ENCODE peak calls at places on chromosomes 16 and 17, in eight cellular contexts. W, U, O, Q, I, G, B and S are unnamed samples.
A peak's percentile ranks its signal among the peaks of the same experiment; 100 is the strongest.

GRCh38 chr17:73644145-73645049 is at the start of gene SDK2:
- DNase-seq in W (no peak), U (no peak), O (no peak), Q (no peak), I (no peak), G (no peak), B (no peak), S (no peak)

GRCh38 chr17:83065660-83066542 is 13.5 kb upstream of the METRNL start:
- DNase-seq in W (peak; percentile 19), U (no peak), O (no peak), Q (no peak), I (peak; percentile 4), G (peak; percentile 13), B (no peak), S (no peak)

GRCh38 chr16:84589975-84590719 is 27.7 kb downstream of the COTL1 start:
- DNase-seq in W (no peak), U (no peak), O (no peak), Q (no peak), I (no peak), G (no peak), B (no peak), S (no peak)

GRCh38 chr16:68564367-68564985 is 25.4 kb downstream of the ZFP90 start:
- DNase-seq in W (no peak), U (no peak), O (no peak), Q (no peak), I (no peak), G (no peak), B (no peak), S (peak; percentile 16)

GRCh38 chr17:44128383-44128782 is 4.9 kb upstream of the HDAC5 start:
- DNase-seq in W (no peak), U (no peak), O (no peak), Q (no peak), I (no peak), G (no peak), B (no peak), S (no peak)

GRCh38 chr17:82458885-82459424 is 414 bp downstream of the NARF start:
- DNase-seq in W (peak; percentile 49), U (no peak), O (no peak), Q (no peak), I (no peak), G (no peak), B (no peak), S (no peak)

GRCh38 chr17:9123594-9124553 is 102.6 kb downstream of the NTN1 start:
- DNase-seq in W (no peak), U (no peak), O (no peak), Q (no peak), I (no peak), G (no peak), B (no peak), S (no peak)

GRCh38 chr17:50191070-50192045 is 10.1 kb downstream of the COL1A1 start:
- DNase-seq in W (no peak), U (no peak), O (no peak), Q (no peak), I (no peak), G (no peak), B (no peak), S (no peak)

GRCh38 chr17:33266116-33266515 is 27.0 kb downstream of the ASIC2 start:
- DNase-seq in W (no peak), U (no peak), O (no peak), Q (no peak), I (no peak), G (no peak), B (no peak), S (no peak)

GRCh38 chr17:40159456-40159855 is 17.8 kb upstream of the RAPGEFL1 start:
- DNase-seq in W (no peak), U (no peak), O (no peak), Q (no peak), I (no peak), G (no peak), B (no peak), S (no peak)

GRCh38 chr16:17938546-17938945 is 398.0 kb downstream of the NPIPA8 start:
- DNase-seq in W (no peak), U (no peak), O (no peak), Q (no peak), I (no peak), G (no peak), B (no peak), S (no peak)

GRCh38 chr16:1258218-1258587 is 2.3 kb downstream of the TPSD1 start:
- DNase-seq in W (no peak), U (no peak), O (no peak), Q (no peak), I (peak; percentile 8), G (no peak), B (no peak), S (no peak)

GRCh38 chr16:27177031-27177774 is 26.1 kb upstream of the KDM8 start:
- DNase-seq in W (no peak), U (no peak), O (no peak), Q (no peak), I (no peak), G (no peak), B (no peak), S (no peak)

GRCh38 chr16:80914379-80915078 is 92.2 kb downstream of the CMC2 start:
- DNase-seq in W (no peak), U (no peak), O (no peak), Q (no peak), I (no peak), G (no peak), B (no peak), S (no peak)

GRCh38 chr16:14473488-14473887 is 156.6 kb downstream of the PARN start:
- DNase-seq in W (no peak), U (no peak), O (no peak), Q (no peak), I (no peak), G (no peak), B (no peak), S (no peak)

GRCh38 chr16:78237346-78237745 is 137.9 kb downstream of the WWOX start:
- DNase-seq in W (no peak), U (no peak), O (no peak), Q (no peak), I (no peak), G (no peak), B (no peak), S (no peak)

GRCh38 chr16:778909-779527 is 9.2 kb downstream of the RPUSD1 start:
- DNase-seq in W (no peak), U (no peak), O (no peak), Q (no peak), I (no peak), G (no peak), B (no peak), S (no peak)

GRCh38 chr16:57775661-57776469 is 26.4 kb downstream of the KIFC3 start:
- DNase-seq in W (no peak), U (no peak), O (no peak), Q (no peak), I (peak; percentile 74), G (no peak), B (no peak), S (no peak)

GRCh38 chr17:50144346-50144745 is 6.1 kb downstream of the PPP1R9B start:
- DNase-seq in W (no peak), U (no peak), O (no peak), Q (no peak), I (no peak), G (no peak), B (no peak), S (no peak)

GRCh38 chr17:5050281-5050680 is 15.1 kb upstream of the SLC52A1 start:
- DNase-seq in W (no peak), U (no peak), O (no peak), Q (no peak), I (no peak), G (no peak), B (no peak), S (no peak)

GRCh38 chr17:81037026-81037782 is 2.3 kb downstream of the BAIAP2 start:
- DNase-seq in W (peak; percentile 78), U (no peak), O (no peak), Q (no peak), I (no peak), G (no peak), B (peak; percentile 80), S (no peak)

GRCh38 chr17:6507535-6507934 is 48.8 kb downstream of the PITPNM3 start:
- DNase-seq in W (peak; percentile 55), U (no peak), O (no peak), Q (no peak), I (no peak), G (peak; percentile 73), B (peak; percentile 69), S (peak; percentile 82)

GRCh38 chr16:70662991-70663523 is 16.7 kb downstream of the IL34 start:
- DNase-seq in W (no peak), U (no peak), O (no peak), Q (no peak), I (no peak), G (no peak), B (no peak), S (no peak)

GRCh38 chr17:71987634-71988033 is 133.2 kb upstream of the SOX9 start:
- DNase-seq in W (no peak), U (no peak), O (no peak), Q (no peak), I (no peak), G (no peak), B (no peak), S (no peak)

GRCh38 chr17:55668581-55668980 is 54.1 kb downstream of the TMEM100 start:
- DNase-seq in W (no peak), U (no peak), O (no peak), Q (no peak), I (no peak), G (no peak), B (no peak), S (no peak)

GRCh38 chr17:65560628-65561371 is 648 bp downstream of the AXIN2 start:
- DNase-seq in W (peak; percentile 90), U (peak; percentile 81), O (peak; percentile 93), Q (no peak), I (peak; percentile 93), G (peak; percentile 90), B (peak; percentile 71), S (peak; percentile 29)

GRCh38 chr16:82750078-82750477 is 123.3 kb downstream of the CDH13 start:
- DNase-seq in W (no peak), U (no peak), O (no peak), Q (no peak), I (no peak), G (no peak), B (no peak), S (no peak)

GRCh38 chr17:32588982-32589381 is 102.2 kb downstream of the CDK5R1 start:
- DNase-seq in W (no peak), U (no peak), O (no peak), Q (no peak), I (no peak), G (no peak), B (no peak), S (no peak)

GRCh38 chr17:74870512-74870911 is 2.3 kb downstream of the FDXR start:
- DNase-seq in W (no peak), U (no peak), O (no peak), Q (no peak), I (no peak), G (peak; percentile 94), B (no peak), S (no peak)

GRCh38 chr16:53415504-53415903 is 18.8 kb upstream of the RBL2 start:
- DNase-seq in W (no peak), U (no peak), O (no peak), Q (no peak), I (no peak), G (no peak), B (no peak), S (no peak)

GRCh38 chr16:89931964-89932363 is 8.8 kb downstream of the TUBB3 start:
- DNase-seq in W (no peak), U (no peak), O (no peak), Q (no peak), I (no peak), G (no peak), B (no peak), S (no peak)

GRCh38 chr17:82545071-82545462 is 25.5 kb downstream of the FOXK2 start:
- DNase-seq in W (no peak), U (no peak), O (no peak), Q (no peak), I (no peak), G (peak; percentile 73), B (peak; percentile 26), S (no peak)